ENCODE peak calls at places on chromosomes 11 and 22, in nine cellular contexts. D is HCT116, B is IMR-90, G is GM23248, Y is A549, T is mammary epithelial cell, F is mesendoderm, M is H1, K is astrocyte. E is an unnamed sample.

GRCh38 chr11:69836401-69836800 is 17.2 kb upstream of the FGF3 start:
- DNase-seq in T (no peak), Y (no peak), G (no peak), F (no peak), M (no peak), D (no peak), K (no peak), B (no peak), E (no peak)

GRCh38 chr22:49909476-49910205 is 8.6 kb downstream of the ALG12 start:
- DNase-seq in T (no peak), Y (no peak), D (no peak), M (no peak), G (no peak), F (no peak), B (no peak), K (no peak), E (no peak)

GRCh38 chr22:46674367-46674781 is 54.2 kb downstream of the GRAMD4 start:
- DNase-seq in K (no peak), M (no peak), B (no peak), D (no peak), T (no peak), G (no peak), Y (no peak), F (no peak), E (no peak)

GRCh38 chr11:134207538-134208239 is 16.1 kb downstream of the NCAPD3 start:
- DNase-seq in T (no peak), F (peak; percentile 38), M (no peak), G (peak; percentile 51), K (no peak), D (no peak), Y (peak; percentile 25), B (no peak), E (no peak)

GRCh38 chr11:4090258-4090657 is 4.3 kb upstream of the RRM1 start:
- DNase-seq in T (no peak), G (no peak), Y (no peak), M (no peak), F (no peak), K (no peak), B (no peak), D (no peak), E (no peak)

GRCh38 chr22:47375621-47376321 is 613.3 kb downstream of the TBC1D22A start:
- DNase-seq in B (no peak), M (no peak), F (no peak), Y (no peak), D (no peak), K (no peak), T (no peak), G (no peak), E (no peak)

GRCh38 chr11:131745405-131745804 is 375.0 kb downstream of the NTM start:
- DNase-seq in M (no peak), T (no peak), K (peak; percentile 77), G (peak; percentile 92), F (no peak), Y (no peak), B (peak; percentile 84), D (no peak), E (peak; percentile 81)

GRCh38 chr11:130415719-130416536 is 12.5 kb downstream of the ADAMTS8 start:
- DNase-seq in G (no peak), Y (no peak), D (no peak), B (peak; percentile 22), T (no peak), F (no peak), K (no peak), M (no peak), E (no peak)

GRCh38 chr11:133821776-133822175 is 23.5 kb downstream of the SPATA19 start:
- DNase-seq in D (peak; percentile 27), T (no peak), G (peak; percentile 22), B (no peak), K (no peak), M (peak; percentile 66), F (peak; percentile 90), Y (peak; percentile 47), E (peak; percentile 2)

GRCh38 chr11:112961751-112962747 is 829 bp downstream of the NCAM1 start:
- DNase-seq in T (no peak), G (peak; percentile 30), M (no peak), K (no peak), D (no peak), B (no peak), F (peak; percentile 30), Y (no peak), E (no peak)

GRCh38 chr11:76459299-76459698 is 14.5 kb downstream of the EMSY start:
- DNase-seq in G (peak; percentile 2), T (peak; percentile 9), D (peak; percentile 18), M (no peak), F (peak; percentile 35), K (no peak), Y (peak; percentile 30), B (no peak), E (no peak)

GRCh38 chr11:43943931-43944751 is 1.7 kb downstream of the C11orf96 start:
- DNase-seq in K (peak; percentile 56), B (peak; percentile 28), D (no peak), G (peak; percentile 47), F (no peak), Y (no peak), M (no peak), T (peak; percentile 84), E (peak; percentile 66)

GRCh38 chr11:24622262-24622661 is 125.4 kb downstream of the LUZP2 start:
- DNase-seq in M (peak; percentile 2), B (no peak), F (peak; percentile 46), K (no peak), D (no peak), Y (no peak), G (no peak), T (no peak), E (no peak)

GRCh38 chr22:35475545-35475944 is 65.1 kb upstream of the RASD2 start:
- DNase-seq in D (no peak), K (no peak), Y (no peak), F (no peak), M (no peak), T (no peak), G (no peak), B (no peak), E (no peak)

GRCh38 chr11:66218026-66218425 is 50.4 kb upstream of the RAB1B start:
- DNase-seq in B (no peak), Y (no peak), K (no peak), D (no peak), G (no peak), M (no peak), F (no peak), T (no peak), E (no peak)

DNA sequence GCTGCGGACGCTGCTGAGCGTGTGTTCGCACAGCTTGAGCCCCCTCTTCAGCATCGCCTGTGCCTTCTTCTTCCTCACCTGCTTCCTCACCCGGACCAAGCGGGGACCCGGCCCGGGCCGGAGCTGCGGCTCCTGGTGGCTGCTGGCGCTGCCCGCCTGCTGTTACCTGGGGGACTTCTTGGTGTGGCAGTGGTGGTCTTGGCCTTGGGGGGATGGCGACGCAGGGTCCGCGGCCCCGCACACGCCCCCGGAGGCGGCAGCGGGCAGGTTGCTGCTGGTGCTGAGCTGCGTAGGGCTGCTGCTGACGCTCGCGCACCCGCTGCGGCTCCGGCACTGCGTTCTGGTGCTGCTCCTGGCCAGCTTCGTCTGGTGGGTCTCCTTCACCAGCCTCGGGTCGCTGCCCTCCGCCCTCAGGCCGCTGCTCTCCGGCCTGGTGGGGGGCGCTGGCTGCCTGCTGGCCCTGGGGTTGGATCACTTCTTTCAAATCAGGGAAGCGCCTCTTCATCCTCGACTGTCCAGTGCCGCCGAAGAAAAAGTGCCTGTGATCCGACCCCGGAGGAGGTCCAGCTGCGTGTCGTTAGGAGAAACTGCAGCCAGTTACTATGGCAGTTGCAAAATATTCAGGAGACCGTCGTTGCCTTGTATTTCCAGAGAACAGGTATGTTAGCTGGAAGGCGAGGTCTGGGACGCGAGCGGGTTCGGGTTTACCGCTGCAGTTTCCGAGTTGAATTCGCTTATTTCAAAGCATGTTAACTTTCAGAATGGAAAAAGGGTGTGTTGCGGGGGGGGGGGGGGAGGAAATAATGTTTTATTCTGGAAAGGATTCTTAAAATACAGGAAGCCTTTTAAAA is 1.0 kb downstream of the PDE3B start:
- DNase-seq in B (no peak), F (peak; percentile 75), M (no peak), K (no peak), Y (peak; percentile 28), G (peak; percentile 46), T (peak; percentile 16), D (peak; percentile 12), E (peak; percentile 16)
- H3K4me3 ChIP-seq in B (peak overlapping the region; percentile 56), F (peak overlapping the region; percentile 82), M (peak overlapping the region; percentile 77), K (peak overlapping the region; percentile 70), Y (peak overlapping the region; percentile 63), G (peak overlapping the region; percentile 74), T (peak overlapping the region; percentile 54), D (peak overlapping the region; percentile 81), E (peak overlapping the region; percentile 85)

DNA sequence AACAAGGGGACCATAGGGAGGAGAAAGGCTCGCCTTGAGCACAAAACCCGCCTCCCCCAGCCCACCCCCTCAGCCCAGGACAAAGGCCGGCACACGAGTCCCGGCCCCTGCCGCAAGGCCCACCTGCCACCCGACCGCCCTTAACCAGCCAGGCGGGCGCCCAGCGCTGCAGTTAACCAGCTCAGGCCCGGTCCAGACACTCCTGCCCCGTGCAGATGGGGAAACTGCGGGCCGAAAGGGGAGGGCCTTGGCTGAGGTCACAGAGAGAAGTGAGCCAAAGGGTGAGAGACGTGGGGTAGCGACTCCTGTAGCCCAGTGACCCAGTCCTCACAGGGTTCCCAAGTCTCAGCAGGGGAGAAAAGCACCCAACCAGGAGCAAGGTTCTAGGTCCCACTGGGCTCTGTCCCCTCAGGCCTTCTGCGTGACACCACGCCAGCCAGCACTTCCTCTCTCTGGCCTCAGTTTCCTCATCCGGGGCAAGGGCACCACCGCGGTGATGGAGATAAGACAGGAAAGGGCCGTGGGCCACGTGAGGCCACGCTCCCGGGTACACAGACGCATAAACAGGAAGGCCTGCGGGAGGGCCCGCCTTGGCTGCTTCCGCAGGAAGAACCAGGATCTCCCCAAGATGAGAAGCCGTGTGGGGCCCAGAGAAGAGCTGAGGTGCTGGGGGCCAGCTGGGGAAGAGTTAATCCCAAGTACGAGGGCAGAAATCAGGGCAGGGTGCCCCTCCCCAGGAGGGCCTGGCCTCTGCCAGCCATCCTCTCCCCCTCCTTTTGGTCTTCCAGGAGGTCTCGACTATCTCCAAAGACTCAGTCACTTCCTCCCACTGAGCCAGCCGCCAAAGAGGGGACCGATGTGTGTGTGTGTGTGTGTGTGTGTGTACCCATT is 1.8 kb downstream of the MFNG start:
- DNase-seq in Y (no peak), G (no peak), B (no peak), T (no peak), F (no peak), M (no peak), K (no peak), D (no peak), E (no peak)
- H3K4me1 ChIP-seq in Y (peaks cover 18% of the 10 kb centered on the region), G (peaks cover 4% of the 10 kb centered on the region), B (peaks cover 11% of the 10 kb centered on the region), T (peaks cover 3% of the 10 kb centered on the region), F (peaks cover 2% of the 10 kb centered on the region), M (peaks cover 30% of the 10 kb centered on the region), K (peaks cover 9% of the 10 kb centered on the region), D (peaks cover 19% of the 10 kb centered on the region), E (peaks cover 2% of the 10 kb centered on the region)

GRCh38 chr22:20114506-20115475 is 1.1 kb upstream of the RANBP1 start:
- DNase-seq in B (no peak), K (no peak), Y (no peak), M (no peak), G (no peak), F (no peak), T (no peak), D (no peak), E (no peak)
- H3K4me2 ChIP-seq in B (no peak overlapping the region), K (peak overlapping the region; percentile 85), Y (no peak overlapping the region), M (no peak overlapping the region), G (no peak overlapping the region), F (no peak overlapping the region), T (no peak overlapping the region), D (peak overlapping the region; percentile 91), E (no peak overlapping the region)

DNA sequence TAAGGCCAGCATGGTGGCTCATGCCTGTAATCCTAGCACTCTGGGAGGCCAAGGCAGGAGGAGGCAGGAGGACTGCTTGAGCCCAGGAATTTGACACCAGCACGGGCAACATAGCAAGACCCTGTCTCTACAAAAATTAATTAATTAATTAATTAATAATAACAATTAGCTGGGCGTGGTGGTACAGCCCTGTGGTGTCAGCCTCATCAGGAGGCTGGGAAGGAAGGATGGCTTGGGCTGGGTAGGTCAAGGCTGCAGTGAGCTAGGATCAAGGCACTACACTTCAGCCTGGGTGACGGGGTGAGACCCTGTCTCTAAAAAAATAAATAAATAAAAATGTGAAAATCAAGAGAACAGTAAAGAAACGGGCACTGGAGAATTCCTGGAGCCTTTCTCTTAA is 1.3 kb downstream of the ARFGAP3 start:
- DNase-seq in T (no peak), F (no peak), Y (no peak), M (no peak), G (peak; percentile 18), D (no peak), B (no peak), K (no peak), E (no peak)
- H3K4me3 ChIP-seq in T (peak overlapping the region; percentile 98), F (no peak overlapping the region), Y (peak overlapping the region; percentile 91), M (peak overlapping the region; percentile 81), G (peak overlapping the region; percentile 96), D (peak overlapping the region; percentile 69), B (peak overlapping the region; percentile 94), K (peak overlapping the region; percentile 88), E (peak overlapping the region; percentile 91)

E was measured in fibroblast of lung.